ENCODE peak calls at places on chromosomes 7 and 10, in five cellular contexts. M is breast epithelium, J is HepG2, T is suprapubic skin, L is sigmoid colon. F is an unnamed sample. For H3K4me1, the result is how much of the 10 kb centered on the place peaks cover.

GRCh38 chr7:82810558-82811259 is 352.0 kb downstream of the PCLO start:
- DNase-seq in M (no peak), J (peak), T (no peak), L (no peak), F (peak)

GRCh38 chr7:112009081-112009480 is 197.1 kb downstream of the DOCK4 start:
- DNase-seq in M (no peak), J (peak), T (no peak), L (no peak), F (no peak)

GRCh38 chr7:112462236-112462635 is 12.0 kb downstream of the IFRD1 start:
- DNase-seq in M (peak), J (peak), T (no peak), L (no peak), F (peak)

GRCh38 chr10:125175807-125176206 is 15.4 kb upstream of the CTBP2 start:
- DNase-seq in M (no peak), J (no peak), T (no peak), L (no peak), F (no peak)

GRCh38 chr7:158356454-158356853 is 231.2 kb downstream of the PTPRN2 start:
- DNase-seq in M (no peak), J (no peak), T (peak), L (no peak), F (no peak)

GRCh38 chr7:150999497-151000225 is 8.8 kb downstream of the NOS3 start:
- DNase-seq in M (no peak), J (no peak), T (no peak), L (no peak), F (no peak)

GRCh38 chr7:543790-544527 is 24.3 kb upstream of the PDGFA start:
- DNase-seq in M (no peak), J (no peak), T (no peak), L (no peak), F (no peak)

GRCh38 chr7:44079221-44080021 is 2.9 kb downstream of the POLM start:
- DNase-seq in M (no peak), J (no peak), T (no peak), L (no peak), F (no peak)

GRCh38 chr10:364267-364775 is 229.1 kb downstream of the ZMYND11 start:
- DNase-seq in M (no peak), J (no peak), T (no peak), L (peak), F (no peak)

GRCh38 chr10:11895108-11895466 is 71.9 kb downstream of the PROSER2 start:
- DNase-seq in M (no peak), J (no peak), T (no peak), L (no peak), F (no peak)

GRCh38 chr7:611281-611810 is 91.7 kb upstream of the PDGFA start:
- DNase-seq in M (no peak), J (no peak), T (no peak), L (no peak), F (no peak)

GRCh38 chr10:35090162-35090954 is at the start of gene CUL2:
- DNase-seq in M (peak), J (peak), T (peak), L (peak), F (peak)

GRCh38 chr10:10317151-10317550 is 700.5 kb upstream of the CELF2 start:
- DNase-seq in M (no peak), J (no peak), T (no peak), L (no peak), F (no peak)

GRCh38 chr10:16505168-16505567 is 16.5 kb downstream of the C1QL3 start:
- DNase-seq in M (no peak), J (no peak), T (no peak), L (no peak), F (no peak)

GRCh38 chr10:133196936-133197758 is 32.9 kb upstream of the UTF1 start:
- DNase-seq in M (no peak), J (no peak), T (no peak), L (no peak), F (no peak)

GRCh38 chr10:33247221-33247907 is 87.1 kb downstream of the NRP1 start:
- DNase-seq in M (no peak), J (no peak), T (no peak), L (no peak), F (no peak)

GRCh38 chr7:1672851-1673486 is 2.9 kb downstream of the ELFN1 start:
- DNase-seq in M (no peak), J (no peak), T (peak), L (peak), F (no peak)

GRCh38 chr10:19532411-19532810 is 283.8 kb upstream of the PLXDC2 start:
- DNase-seq in M (no peak), J (no peak), T (no peak), L (no peak), F (no peak)

GRCh38 chr7:100544949-100545635 is 6.1 kb downstream of the AGFG2 start:
- DNase-seq in M (no peak), J (peak), T (no peak), L (no peak), F (peak)

GRCh38 chr7:30970594-30971094 is 6.9 kb downstream of the GHRHR start:
- DNase-seq in M (no peak), J (no peak), T (no peak), L (no peak), F (peak)

GRCh38 chr7:8597565-8597964 is 164.2 kb downstream of the NXPH1 start:
- DNase-seq in M (no peak), J (no peak), T (no peak), L (no peak), F (no peak)

GRCh38 chr10:93352638-93353383 is 129.3 kb downstream of the MYOF start:
- DNase-seq in M (no peak), J (peak), T (no peak), L (no peak), F (no peak)

GRCh38 chr7:2958416-2959342 is 85.0 kb downstream of the CARD11 start:
- DNase-seq in M (no peak), J (no peak), T (peak), L (peak), F (no peak)

GRCh38 chr10:62850646-62851045 is 34.5 kb upstream of the EGR2 start:
- DNase-seq in M (no peak), J (no peak), T (no peak), L (no peak), F (no peak)

GRCh38 chr7:75038508-75038907 is 35.1 kb downstream of the RCC1L start:
- DNase-seq in M (no peak), J (no peak), T (no peak), L (no peak), F (no peak)

GRCh38 chr7:158329014-158329610 is 258.5 kb downstream of the PTPRN2 start:
- DNase-seq in M (no peak), J (no peak), T (no peak), L (no peak), F (no peak)

GRCh38 chr7:139697031-139697430 is 80.8 kb downstream of the HIPK2 start:
- DNase-seq in M (no peak), J (no peak), T (no peak), L (no peak), F (no peak)

GRCh38 chr7:6284055-6284400 is 11.6 kb upstream of the CYTH3 start:
- DNase-seq in M (no peak), J (no peak), T (peak), L (no peak), F (no peak)

GRCh38 chr10:126551197-126551596 is 119.3 kb downstream of the C10orf90 start:
- DNase-seq in M (no peak), J (no peak), T (no peak), L (no peak), F (no peak)

GRCh38 chr7:27375958-27376357 is 133.4 kb downstream of the EVX1 start:
- DNase-seq in M (no peak), J (no peak), T (no peak), L (peak), F (no peak)

GRCh38 chr10:21944727-21945386 is 58.7 kb downstream of the DNAJC1 start:
- DNase-seq in M (no peak), J (no peak), T (no peak), L (no peak), F (no peak)

GRCh38 chr7:68729361-68729760 is 868.9 kb upstream of the AUTS2 start:
- DNase-seq in M (no peak), J (no peak), T (no peak), L (no peak), F (no peak)

GRCh38 chr7:157769870-157770213 is 433.0 kb downstream of the DNAJB6 start:
- DNase-seq in M (no peak), J (no peak), T (no peak), L (no peak), F (no peak)

GRCh38 chr7:48660482-48660881 is 263.9 kb upstream of the CDC14C start:
- DNase-seq in M (no peak), J (no peak), T (no peak), L (no peak), F (no peak)

GRCh38 chr7:33868151-33868550 is 37.2 kb upstream of the BMPER start:
- DNase-seq in M (no peak), J (no peak), T (no peak), L (no peak), F (no peak)

GRCh38 chr7:74544706-74545469 is 91.2 kb downstream of the GTF2IRD1 start:
- DNase-seq in M (no peak), J (peak), T (no peak), L (no peak), F (peak)

GRCh38 chr7:124084024-124084423 is 51.2 kb upstream of the TMEM229A start:
- DNase-seq in M (no peak), J (no peak), T (no peak), L (no peak), F (no peak)

GRCh38 chr10:35304649-35305048 is 31.7 kb upstream of the CCNY start:
- DNase-seq in M (no peak), J (no peak), T (no peak), L (no peak), F (no peak)

GRCh38 chr10:16183989-16184643 is 252.7 kb upstream of the PTER start:
- DNase-seq in M (no peak), J (no peak), T (peak), L (no peak), F (no peak)

GRCh38 chr10:89242840-89243586 is 8.6 kb downstream of the LIPA start:
- DNase-seq in M (no peak), J (no peak), T (no peak), L (no peak), F (no peak)
- H3K4me1 ChIP-seq in M (under half), J (under half), T (under half), L (under half), F (under half)

GRCh38 chr7:56105508-56105907 is 768 bp downstream of the CHCHD2 start:
- DNase-seq in M (no peak), J (peak), T (no peak), L (no peak), F (no peak)

GRCh38 chr7:56107954-56108258 is 1.6 kb upstream of the CHCHD2 start:
- DNase-seq in M (no peak), J (no peak), T (no peak), L (no peak), F (no peak)

GRCh38 chr7:56110611-56111010 is 4.3 kb upstream of the CHCHD2 start:
- DNase-seq in M (no peak), J (no peak), T (no peak), L (no peak), F (no peak)

GRCh38 chr7:56106108-56107073 is at the start of gene CHCHD2:
- DNase-seq in M (peak), J (peak), T (peak), L (peak), F (peak)
- TF ChIP-seq POLR2AphosphoS5 in M (peak), J (peak), T (peak), L (peak), F (peak)

GRCh38 chr7:24573554-24574338 is 494 bp downstream of the PALS2 start:
- DNase-seq in M (peak), J (peak), T (peak), L (peak), F (peak)
- TF ChIP-seq POLR2A in M (no peak), J (no peak), T (no peak), L (no peak), F (no peak)

DNA sequence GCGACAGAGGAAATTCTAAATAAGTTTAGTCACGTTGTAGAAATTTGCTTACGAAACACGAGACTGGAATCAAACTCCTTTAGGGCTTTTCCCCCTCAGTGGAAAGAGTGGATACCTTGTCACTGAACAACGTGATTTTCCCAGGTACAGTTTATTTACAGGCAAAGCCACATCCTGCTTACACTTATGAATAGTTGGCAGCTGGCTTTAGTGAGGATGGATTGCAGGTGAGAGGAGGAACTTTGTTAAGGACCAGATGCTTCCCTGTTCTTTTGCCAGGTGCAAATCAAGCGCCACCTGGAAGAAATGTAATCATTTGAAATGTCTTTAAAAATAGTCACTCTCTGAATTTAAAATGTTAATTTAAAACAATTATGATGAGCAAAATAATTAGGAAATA is 282.4 kb downstream of the ADARB2 start:
- DNase-seq in M (no peak), J (no peak), T (no peak), L (no peak), F (no peak)
- H3K4me1 ChIP-seq in M (under half), J (under half), T (under half), L (under half), F (under half)

GRCh38 chr7:140810830-140811556 is 113.7 kb downstream of the BRAF start:
- DNase-seq in M (peak), J (peak), T (peak), L (peak), F (peak)

DNA sequence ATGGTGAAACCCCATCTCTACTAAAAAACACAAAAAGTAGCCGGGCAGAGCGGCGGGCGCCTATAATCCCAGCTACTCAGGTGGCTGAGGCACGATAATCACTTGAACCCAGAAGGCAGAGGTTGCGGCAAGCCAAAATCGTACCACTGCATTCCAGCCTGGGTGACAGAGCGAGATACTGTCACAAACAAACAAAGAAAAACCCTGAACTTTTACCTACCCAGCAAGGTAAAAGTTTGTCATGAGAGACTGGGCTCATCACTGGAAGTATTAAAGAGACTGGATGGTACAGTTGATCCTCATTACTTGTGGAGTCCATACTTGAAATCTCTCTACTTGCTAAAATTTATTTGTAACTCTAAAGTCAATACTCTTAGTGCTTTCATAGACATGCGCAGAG is 113.9 kb downstream of the NDUFB2 start:
- DNase-seq in M (no peak), J (no peak), T (no peak), L (no peak), F (no peak)
- TF ChIP-seq POLR2AphosphoS5 in M (no peak), J (no peak), T (no peak), L (no peak), F (no peak)

GRCh38 chr7:102925962-102926825 is 13.4 kb downstream of the LRRC17 start:
- DNase-seq in M (no peak), J (no peak), T (no peak), L (no peak), F (no peak)

GRCh38 chr7:102931757-102932156 is 19.0 kb downstream of the LRRC17 start:
- DNase-seq in M (no peak), J (no peak), T (no peak), L (no peak), F (no peak)

DNA sequence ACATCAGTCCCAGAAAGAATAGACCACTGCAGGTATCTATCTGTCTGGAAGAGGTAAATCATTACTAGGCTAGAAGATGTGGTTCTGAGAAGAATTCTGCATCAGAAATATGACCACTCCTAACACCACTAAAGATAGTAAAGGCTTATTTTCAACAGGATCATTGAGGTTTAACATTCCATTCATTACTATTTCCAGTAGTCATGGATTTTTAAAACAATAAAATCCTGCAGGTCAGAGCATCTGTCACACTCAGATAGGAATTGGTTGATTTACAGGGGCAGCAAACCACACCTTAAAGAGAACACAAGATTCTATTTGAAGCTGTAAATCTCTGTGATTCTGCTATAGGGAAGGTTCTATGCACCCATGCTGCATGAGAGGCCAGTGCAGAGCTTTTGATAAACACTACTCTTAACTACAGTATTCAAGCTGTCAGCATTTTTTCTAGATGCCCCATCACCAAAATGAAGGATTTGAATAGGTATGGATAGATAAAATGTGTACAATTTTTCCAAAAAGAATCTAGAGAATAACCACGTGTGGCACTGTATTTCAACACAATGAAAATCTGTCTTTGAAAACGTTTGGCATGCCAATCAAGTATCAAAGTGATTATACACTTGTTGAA is 14.6 kb downstream of the LRRC17 start:
- DNase-seq in M (no peak), J (no peak), T (no peak), L (no peak), F (no peak)
- TF ChIP-seq POLR2A in M (no peak), J (no peak), T (no peak), L (no peak), F (no peak)

DNA sequence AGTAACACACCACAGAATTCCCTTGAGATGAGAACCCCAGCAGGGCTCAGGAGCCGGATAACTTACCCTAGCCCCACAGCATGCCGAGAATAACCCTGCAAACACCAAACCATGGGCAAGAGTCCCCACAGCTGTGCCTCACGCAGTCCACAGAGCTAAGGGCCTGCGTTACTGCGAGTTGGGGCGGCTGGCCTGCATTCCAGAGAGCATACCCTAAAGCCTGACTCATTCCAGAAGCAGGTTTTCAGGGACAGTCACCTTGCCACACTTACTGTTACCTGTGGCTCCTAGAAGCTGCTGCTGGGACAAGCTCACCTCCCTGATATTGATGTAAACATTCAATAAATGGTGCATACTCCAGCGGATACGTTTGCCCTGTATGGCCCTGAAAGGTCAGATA is 18.6 kb downstream of the FGFR2 start:
- DNase-seq in M (peak), J (no peak), T (no peak), L (no peak), F (peak)
- H3K4me1 ChIP-seq in M (under half), J (under half), T (half or more), L (under half), F (under half)

F was measured in prostate gland.